ENCODE peak calls at places on chromosomes 12 and 14, in eight cellular contexts. T is colonic mucosa; S is naive thymus-derived CD4-positive, alpha-beta T cell; P is astrocyte of the spinal cord; U is IMR-90; I is iPS DF 6.9; R is DND-41; Z is skeletal muscle cell. G is an unnamed sample.

GRCh38 chr12:25352078-25352918 is 101.6 kb upstream of the KRAS start:
- DNase-seq in T (no peak), S (no peak), P (peak; percentile 45), U (peak; percentile 63), I (no peak), R (no peak), Z (no peak), G (no peak)

GRCh38 chr12:100795193-100796179 is 910 bp downstream of the ANO4 start:
- DNase-seq in T (no peak), S (no peak), P (no peak), U (no peak), I (no peak), R (no peak), Z (no peak), G (no peak)

GRCh38 chr14:68216957-68217356 is 397.4 kb downstream of the RAD51B start:
- DNase-seq in T (no peak), S (no peak), P (no peak), U (no peak), I (no peak), R (no peak), Z (no peak), G (no peak)

GRCh38 chr12:130711751-130712150 is 4.3 kb downstream of the RIMBP2 start:
- DNase-seq in T (no peak), S (no peak), P (no peak), U (no peak), I (no peak), R (peak; percentile 69), Z (no peak), G (no peak)

GRCh38 chr12:56520025-56520810 is 1.4 kb upstream of the RBMS2 start:
- DNase-seq in T (no peak), S (no peak), P (peak; percentile 16), U (peak; percentile 8), I (no peak), R (no peak), Z (no peak), G (no peak)

GRCh38 chr12:57809425-57809824 is 9.1 kb downstream of the AVIL start:
- DNase-seq in T (no peak), S (no peak), P (no peak), U (no peak), I (no peak), R (no peak), Z (no peak), G (no peak)

GRCh38 chr14:61570961-61571299 is 124.4 kb upstream of the HIF1A start:
- DNase-seq in T (no peak), S (no peak), P (no peak), U (no peak), I (no peak), R (no peak), Z (no peak), G (no peak)

GRCh38 chr12:46124848-46125619 is 134.7 kb upstream of the SCAF11 start:
- DNase-seq in T (peak; percentile 67), S (peak; percentile 61), P (peak; percentile 85), U (peak; percentile 87), I (peak; percentile 41), R (peak; percentile 67), Z (peak; percentile 58), G (peak; percentile 82)

GRCh38 chr12:98752726-98753125 is 107.6 kb downstream of the APAF1 start:
- DNase-seq in T (no peak), S (no peak), P (peak; percentile 95), U (peak; percentile 69), I (no peak), R (no peak), Z (no peak), G (peak; percentile 9)

GRCh38 chr12:69555461-69555860 is 29.8 kb upstream of the CCT2 start:
- DNase-seq in T (no peak), S (no peak), P (peak; percentile 83), U (peak; percentile 98), I (no peak), R (no peak), Z (peak; percentile 63), G (peak; percentile 71)

GRCh38 chr12:25054076-25054782 is 105.3 kb upstream of the BCAT1 start:
- DNase-seq in T (no peak), S (no peak), P (peak; percentile 10), U (no peak), I (no peak), R (no peak), Z (no peak), G (peak; percentile 89)

GRCh38 chr12:101356794-101357193 is 50.8 kb downstream of the ARL1 start:
- DNase-seq in T (no peak), S (no peak), P (no peak), U (no peak), I (no peak), R (no peak), Z (no peak), G (no peak)

GRCh38 chr14:106378191-106378590 is 851.8 kb downstream of the TMEM121 start:
- DNase-seq in T (no peak), S (peak; percentile 16), P (no peak), U (no peak), I (no peak), R (peak; percentile 74), Z (no peak), G (no peak)

GRCh38 chr12:119432935-119433334 is 98.4 kb downstream of the CCDC60 start:
- DNase-seq in T (no peak), S (no peak), P (no peak), U (no peak), I (no peak), R (no peak), Z (no peak), G (no peak)

GRCh38 chr12:130680451-130680990 is 35.6 kb downstream of the RIMBP2 start:
- DNase-seq in T (no peak), S (no peak), P (no peak), U (no peak), I (no peak), R (no peak), Z (no peak), G (no peak)

GRCh38 chr12:76820888-76821482 is 57.1 kb downstream of the ZDHHC17 start:
- DNase-seq in T (peak; percentile 28), S (no peak), P (peak; percentile 28), U (peak; percentile 47), I (peak; percentile 11), R (no peak), Z (peak; percentile 2), G (peak; percentile 55)

GRCh38 chr14:60646202-60646886 is 2.9 kb downstream of the SIX1 start:
- DNase-seq in T (no peak), S (no peak), P (peak; percentile 39), U (no peak), I (no peak), R (no peak), Z (no peak), G (no peak)

GRCh38 chr12:108430245-108430644 is 84.8 kb upstream of the FICD start:
- DNase-seq in T (no peak), S (no peak), P (no peak), U (peak; percentile 8), I (no peak), R (no peak), Z (no peak), G (peak; percentile 14)

DNA sequence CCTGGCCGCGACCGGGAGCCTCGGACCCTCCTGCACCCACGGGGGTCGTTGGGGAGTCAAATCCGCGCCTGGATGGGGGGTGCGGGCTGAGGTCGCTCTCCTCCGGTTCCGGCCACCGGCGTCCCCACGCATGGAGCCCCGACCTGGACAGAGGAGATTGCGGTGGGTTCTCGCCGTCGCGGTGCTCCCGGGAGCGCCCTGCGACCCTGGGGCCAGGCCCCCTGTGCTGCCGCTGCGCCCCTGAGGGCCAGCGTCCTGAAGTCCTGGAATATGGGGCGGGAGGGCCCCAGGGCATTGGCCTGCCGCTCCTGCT is 345 bp downstream of the ASPG start:
- DNase-seq in T (no peak), S (no peak), P (no peak), U (no peak), I (no peak), R (no peak), Z (no peak), G (no peak)
- H3K4me3 ChIP-seq in T (no peak overlapping the region), S (no peak overlapping the region), P (no peak overlapping the region), U (no peak overlapping the region), I (peak overlapping the region; percentile 45), R (no peak overlapping the region), Z (no peak overlapping the region), G (no peak overlapping the region)

GRCh38 chr14:85090681-85091080 is 439.3 kb upstream of the FLRT2 start:
- DNase-seq in T (no peak), S (no peak), P (no peak), U (peak; percentile 1), I (no peak), R (no peak), Z (no peak), G (peak; percentile 35)

GRCh38 chr14:85085981-85086380 is 444.0 kb upstream of the FLRT2 start:
- DNase-seq in T (no peak), S (no peak), P (no peak), U (no peak), I (no peak), R (no peak), Z (no peak), G (no peak)

GRCh38 chr14:85084344-85084743 is 445.6 kb upstream of the FLRT2 start:
- DNase-seq in T (no peak), S (no peak), P (no peak), U (no peak), I (no peak), R (no peak), Z (no peak), G (no peak)

GRCh38 chr14:85087201-85087600 is 442.7 kb upstream of the FLRT2 start:
- DNase-seq in T (no peak), S (no peak), P (no peak), U (peak; percentile 38), I (no peak), R (no peak), Z (no peak), G (peak; percentile 59)

DNA sequence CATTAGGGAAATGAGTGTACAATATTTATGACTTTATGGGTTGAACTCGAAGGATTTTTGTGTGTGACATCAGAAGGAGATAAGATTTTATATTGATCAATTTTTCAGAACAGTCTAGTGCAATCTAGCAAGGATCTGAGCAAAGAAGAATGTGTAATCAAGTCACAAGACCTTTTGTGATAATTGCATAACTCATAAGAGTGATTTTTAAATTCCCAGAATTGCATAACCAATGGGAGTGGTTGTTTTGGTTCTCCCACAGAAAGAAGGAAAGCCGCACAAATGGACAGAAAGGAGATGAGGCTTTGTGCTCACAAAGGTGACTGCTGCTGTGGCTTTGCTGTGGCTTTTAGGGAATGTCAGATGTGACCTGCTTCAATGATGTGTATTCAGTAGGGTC is 441.7 kb upstream of the FLRT2 start:
- DNase-seq in T (no peak), S (no peak), P (no peak), U (no peak), I (no peak), R (no peak), Z (no peak), G (peak; percentile 84)
- H3K4me3 ChIP-seq in T (no peak overlapping the region), S (no peak overlapping the region), P (no peak overlapping the region), U (no peak overlapping the region), I (no peak overlapping the region), R (no peak overlapping the region), Z (no peak overlapping the region), G (no peak overlapping the region)

DNA sequence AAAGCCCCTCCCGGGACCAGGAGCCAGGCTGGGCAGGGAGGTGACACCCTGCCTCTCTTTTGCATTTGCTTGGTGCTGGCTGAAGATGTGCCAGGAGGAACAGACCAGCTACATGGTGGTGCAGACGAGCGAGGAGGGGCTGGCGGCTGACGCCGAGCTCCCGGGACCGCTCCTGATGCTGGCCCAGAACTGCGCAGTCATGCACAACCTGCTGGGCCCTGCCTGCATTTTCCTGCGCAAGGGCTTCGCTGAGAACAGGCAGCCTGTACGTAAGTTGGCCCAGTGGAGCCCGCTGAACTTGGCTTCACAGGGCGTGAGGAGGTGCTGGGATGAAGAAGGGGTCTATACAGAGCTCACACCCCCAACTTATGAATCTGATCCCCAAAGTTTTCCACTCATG is 15.6 kb downstream of the CABP1 start:
- DNase-seq in T (no peak), S (no peak), P (no peak), U (no peak), I (no peak), R (no peak), Z (no peak), G (no peak)
- H3K4me3 ChIP-seq in T (no peak overlapping the region), S (no peak overlapping the region), P (no peak overlapping the region), U (no peak overlapping the region), I (no peak overlapping the region), R (no peak overlapping the region), Z (no peak overlapping the region), G (no peak overlapping the region)

GRCh38 chr12:84913151-84913550 is 552 bp upstream of the SLC6A15 start:
- DNase-seq in T (no peak), S (no peak), P (peak; percentile 19), U (no peak), I (peak; percentile 11), R (no peak), Z (no peak), G (peak; percentile 58)
- H3K4me3 ChIP-seq in T (no peak overlapping the region), S (no peak overlapping the region), P (peak overlapping the region; percentile 71), U (peak overlapping the region; percentile 83), I (peak overlapping the region; percentile 61), R (no peak overlapping the region), Z (peak overlapping the region; percentile 97), G (peak overlapping the region; percentile 87)

G was measured in epithelial cell of esophagus.